ENCODE peak calls at places on chromosomes 3 and 15, in six cellular contexts. K is testis, I is endodermal cell, M is osteocyte, F is GM12865, C is AG09319. J is an unnamed sample.

GRCh38 chr3:17894434-17895060 is 152.1 kb upstream of the TBC1D5 start:
- DNase-seq in F (peak), K (no peak), C (peak), M (no peak), I (peak), J (no peak)

GRCh38 chr15:72784233-72784876 is 797 bp upstream of the ADPGK start:
- DNase-seq in K (peak), C (peak), M (no peak), I (no peak), F (peak), J (peak)

GRCh38 chr3:119700269-119700919 is 2.4 kb upstream of the CFAP91 start:
- DNase-seq in M (no peak), K (no peak), F (peak), I (no peak), C (no peak), J (peak)

GRCh38 chr15:97961067-97961954 is 808 bp downstream of the ARRDC4 start:
- DNase-seq in K (peak), C (no peak), F (no peak), I (peak), M (peak), J (peak)

GRCh38 chr3:159219231-159219630 is 417.4 kb downstream of the MFSD1 start:
- DNase-seq in M (no peak), F (no peak), C (no peak), I (no peak), K (no peak), J (no peak)

GRCh38 chr15:27235161-27235560 is 264.2 kb downstream of the GABRG3 start:
- DNase-seq in M (no peak), K (no peak), I (no peak), F (no peak), C (no peak), J (no peak)

GRCh38 chr3:4043867-4044575 is 244.8 kb downstream of the LRRN1 start:
- DNase-seq in C (no peak), I (no peak), F (no peak), K (no peak), M (no peak), J (no peak)

GRCh38 chr3:78368576-78369345 is 1328.9 kb downstream of the ROBO2 start:
- DNase-seq in I (no peak), K (no peak), C (no peak), M (no peak), F (no peak), J (no peak)

GRCh38 chr15:70023769-70024491 is 73.8 kb downstream of the TLE3 start:
- DNase-seq in K (peak), I (peak), M (no peak), F (peak), C (peak), J (no peak)

DNA sequence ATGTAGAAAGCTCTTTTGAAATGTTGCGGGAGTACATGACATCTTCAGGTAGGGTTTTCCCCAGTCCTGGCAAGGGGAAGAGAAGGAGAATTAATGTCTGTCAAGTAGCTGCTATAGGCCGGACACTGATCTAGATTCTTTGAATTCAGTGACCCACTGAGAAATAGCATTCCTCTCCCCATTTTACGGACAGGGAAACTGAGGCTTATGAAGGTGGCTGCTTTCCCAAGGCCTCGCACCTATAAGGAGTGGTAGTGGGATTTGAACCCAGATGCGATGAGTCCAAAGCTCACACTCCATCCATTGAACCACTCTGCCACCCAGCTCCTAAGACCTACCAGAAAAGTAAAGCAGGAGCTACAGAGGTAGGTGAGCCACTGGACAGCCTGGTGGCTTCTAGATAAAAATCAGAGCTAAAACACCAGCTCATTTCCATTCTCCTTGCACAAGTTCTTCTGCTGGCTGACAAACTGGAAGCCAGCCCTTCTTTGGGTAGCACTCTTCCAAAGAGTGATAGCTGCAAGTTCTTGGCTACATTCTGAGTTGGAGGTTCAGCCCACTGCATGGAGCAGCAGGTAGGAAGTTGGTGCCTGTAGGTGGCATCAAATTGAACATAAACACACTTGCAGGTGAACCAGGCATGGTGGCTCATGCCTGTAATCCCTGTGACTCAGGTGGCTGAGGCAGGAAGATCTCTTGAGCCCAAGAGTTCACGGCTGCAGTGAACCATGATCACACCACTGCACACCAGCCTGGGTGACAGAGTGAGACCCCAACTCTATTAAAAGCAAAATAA is 22.0 kb downstream of the ZNF710 start:
- DNase-seq in M (no peak), F (no peak), I (peak), C (no peak), K (no peak), J (no peak)
- TF ChIP-seq CTCF in M (no peak), F (no peak), I (no peak), C (no peak), K (no peak), J (no peak)

DNA sequence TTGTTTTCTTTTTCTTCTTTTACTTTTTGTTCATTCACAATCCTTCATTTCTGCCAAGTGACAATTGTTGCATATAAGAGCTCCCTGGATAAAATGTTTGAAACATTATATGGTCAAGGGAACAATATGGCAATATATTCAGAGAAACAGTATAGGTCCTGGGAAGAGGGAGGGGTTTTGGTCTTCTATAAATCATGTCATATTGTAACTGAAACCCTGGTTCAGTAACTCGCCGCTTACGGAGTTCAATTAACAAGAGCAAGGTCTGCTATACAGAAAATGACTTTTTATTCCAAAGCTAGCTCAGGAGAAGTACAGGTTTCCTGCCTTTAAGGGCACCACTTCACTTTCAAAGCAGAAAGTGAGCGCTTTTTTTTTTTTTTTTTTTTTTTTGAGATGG is 522.1 kb upstream of the TGFBR2 start:
- DNase-seq in K (no peak), I (no peak), M (no peak), C (no peak), F (no peak), J (no peak)
- TF ChIP-seq CTCF in K (no peak), I (no peak), M (no peak), C (no peak), F (no peak), J (no peak)

DNA sequence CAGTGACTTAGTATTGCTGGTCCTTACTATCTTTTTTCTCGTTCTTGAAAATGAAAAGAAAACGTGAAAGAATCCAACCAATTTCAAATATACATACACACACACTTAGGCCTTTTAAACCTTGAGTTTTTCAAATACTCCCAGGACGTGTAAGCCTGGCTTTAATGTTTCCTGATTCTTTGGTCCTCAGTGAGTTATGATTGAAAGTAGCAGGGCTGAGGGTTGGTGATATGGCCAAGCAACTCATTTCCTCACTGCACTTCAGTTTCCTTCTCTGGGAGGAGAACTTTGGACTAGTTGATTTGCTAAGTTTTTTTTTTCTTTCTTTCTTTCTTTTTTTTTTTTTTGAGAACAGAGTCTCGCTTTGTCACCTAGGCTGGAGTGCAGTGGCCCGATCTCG is 34.6 kb downstream of the CHD2 start:
- DNase-seq in F (no peak), K (no peak), I (no peak), M (no peak), C (no peak), J (no peak)
- TF ChIP-seq CTCF in F (no peak), K (no peak), I (no peak), M (no peak), C (no peak), J (no peak)

GRCh38 chr3:9782777-9783176 is 9.5 kb downstream of the TADA3 start:
- DNase-seq in K (no peak), F (no peak), M (no peak), C (no peak), I (no peak), J (no peak)
- TF ChIP-seq CTCF in K (no peak), F (peak), M (peak), C (no peak), I (peak), J (peak)

GRCh38 chr3:184338538-184338945 is 1.1 kb downstream of the FAM131A start:
- DNase-seq in K (peak), C (no peak), M (no peak), I (peak), F (no peak), J (no peak)
- TF ChIP-seq CTCF in K (peak), C (no peak), M (no peak), I (peak), F (no peak), J (no peak)

GRCh38 chr3:108202834-108203233 is 19.4 kb downstream of the IFT57 start:
- DNase-seq in K (no peak), I (peak), F (no peak), C (no peak), M (no peak), J (no peak)
- TF ChIP-seq CTCF in K (no peak), I (peak), F (no peak), C (no peak), M (no peak), J (no peak)

J was measured in GM13976.